ENCODE peak calls at places on chromosomes 3 and 15, in five cellular contexts. M is memory B cell, I is endothelial cell of umbilical vein, J is fibroblast of the conjunctiva, G is psoas muscle. P is an unnamed sample.

GRCh38 chr15:31163769-31164572 is 62.4 kb upstream of the TRPM1 start:
- DNase-seq in M (no peak), I (no peak), J (no peak), G (no peak), P (no peak)

GRCh38 chr3:120077726-120078125 is 16.5 kb downstream of the GSK3B start:
- DNase-seq in M (no peak), I (no peak), J (no peak), G (no peak), P (no peak)

GRCh38 chr3:67077656-67078055 is 79.5 kb downstream of the KBTBD8 start:
- DNase-seq in M (no peak), I (no peak), J (peak), G (no peak), P (no peak)

GRCh38 chr15:39685999-39686613 is 96.5 kb downstream of the FSIP1 start:
- DNase-seq in M (no peak), I (peak), J (peak), G (no peak), P (no peak)

GRCh38 chr15:67832965-67833503 is 6.8 kb downstream of the RNU6-1 start:
- DNase-seq in M (no peak), I (no peak), J (no peak), G (no peak), P (no peak)

GRCh38 chr3:142725352-142725739 is 1.5 kb downstream of the TRPC1 start:
- DNase-seq in M (no peak), I (no peak), J (no peak), G (no peak), P (no peak)

GRCh38 chr3:133492159-133492860 is 81.2 kb upstream of the CDV3 start:
- DNase-seq in M (no peak), I (no peak), J (no peak), G (no peak), P (no peak)

GRCh38 chr15:89112341-89112971 is 24.2 kb downstream of the ABHD2 start:
- DNase-seq in M (no peak), I (peak), J (no peak), G (peak), P (no peak)

GRCh38 chr15:60000113-60000823 is 3.8 kb upstream of the FOXB1 start:
- DNase-seq in M (no peak), I (no peak), J (no peak), G (no peak), P (no peak)

GRCh38 chr15:86284630-86285029 is 205.0 kb downstream of the AGBL1 start:
- DNase-seq in M (no peak), I (no peak), J (no peak), G (no peak), P (no peak)

GRCh38 chr3:39095778-39096177 is 11.6 kb downstream of the GORASP1 start:
- DNase-seq in M (no peak), I (no peak), J (no peak), G (no peak), P (no peak)

GRCh38 chr3:185351371-185351770 is 11.6 kb upstream of the MAP3K13 start:
- DNase-seq in M (no peak), I (no peak), J (no peak), G (no peak), P (no peak)

GRCh38 chr3:168156479-168156878 is 60.8 kb upstream of the GOLIM4 start:
- DNase-seq in M (no peak), I (no peak), J (no peak), G (no peak), P (no peak)

GRCh38 chr3:159882367-159882766 is 106.3 kb upstream of the IL12A start:
- DNase-seq in M (no peak), I (no peak), J (no peak), G (no peak), P (no peak)

GRCh38 chr3:36866358-36866757 is 78.5 kb downstream of the TRANK1 start:
- DNase-seq in M (no peak), I (no peak), J (no peak), G (no peak), P (no peak)